ENCODE peak calls at places on chromosomes 16 and 17, in five cellular contexts. One of them, this sample, is unnamed.

GRCh38 chr17:43611230-43611969 is 50.3 kb downstream of the MEOX1 start:
- DNase-seq in breast epithelium: no peak
- DNase-seq in vagina: no peak
- DNase-seq in transverse colon: no peak
- DNase-seq in HepG2: no peak
- DNase-seq in this sample: no peak

GRCh38 chr17:43667506-43668438 is 6.0 kb upstream of the MEOX1 start:
- DNase-seq in breast epithelium: no peak
- DNase-seq in vagina: no peak
- DNase-seq in transverse colon: no peak
- DNase-seq in HepG2: peak
- DNase-seq in this sample: peak

GRCh38 chr17:45370949-45371413 is 54.2 kb upstream of the MAP3K14 start:
- DNase-seq in breast epithelium: peak
- DNase-seq in vagina: peak
- DNase-seq in transverse colon: no peak
- DNase-seq in HepG2: no peak
- DNase-seq in this sample: no peak

GRCh38 chr17:80101160-80101945 is at the start of gene GAA:
- DNase-seq in breast epithelium: peak
- DNase-seq in vagina: no peak
- DNase-seq in transverse colon: peak
- DNase-seq in HepG2: peak
- DNase-seq in this sample: peak

GRCh38 chr16:51326131-51326856 is 175.2 kb upstream of the SALL1 start:
- DNase-seq in breast epithelium: no peak
- DNase-seq in vagina: no peak
- DNase-seq in transverse colon: no peak
- DNase-seq in HepG2: no peak
- DNase-seq in this sample: no peak

GRCh38 chr17:77709594-77709993 is 248.9 kb upstream of the TNRC6C start:
- DNase-seq in breast epithelium: no peak
- DNase-seq in vagina: peak
- DNase-seq in transverse colon: no peak
- DNase-seq in HepG2: no peak
- DNase-seq in this sample: no peak

GRCh38 chr17:47235923-47236322 is 17.7 kb upstream of the ITGB3 start:
- DNase-seq in breast epithelium: no peak
- DNase-seq in vagina: no peak
- DNase-seq in transverse colon: no peak
- DNase-seq in HepG2: no peak
- DNase-seq in this sample: no peak

GRCh38 chr16:54000361-54000760 is 286.2 kb downstream of the IRX3 start:
- DNase-seq in breast epithelium: no peak
- DNase-seq in vagina: no peak
- DNase-seq in transverse colon: no peak
- DNase-seq in HepG2: no peak
- DNase-seq in this sample: no peak

GRCh38 chr17:28718317-28718672 is 627 bp upstream of the RAB34 start:
- DNase-seq in breast epithelium: no peak
- DNase-seq in vagina: no peak
- DNase-seq in transverse colon: no peak
- DNase-seq in HepG2: no peak
- DNase-seq in this sample: no peak

GRCh38 chr16:11389083-11389482 is 43.8 kb downstream of the RMI2 start:
- DNase-seq in breast epithelium: no peak
- DNase-seq in vagina: no peak
- DNase-seq in transverse colon: no peak
- DNase-seq in HepG2: no peak
- DNase-seq in this sample: no peak

GRCh38 chr16:23962001-23962400 is 126.2 kb downstream of the PRKCB start:
- DNase-seq in breast epithelium: no peak
- DNase-seq in vagina: peak
- DNase-seq in transverse colon: no peak
- DNase-seq in HepG2: no peak
- DNase-seq in this sample: no peak

GRCh38 chr17:40297511-40297910 is 9.8 kb downstream of the CDC6 start:
- DNase-seq in breast epithelium: no peak
- DNase-seq in vagina: no peak
- DNase-seq in transverse colon: no peak
- DNase-seq in HepG2: no peak
- DNase-seq in this sample: no peak

GRCh38 chr16:77585379-77585778 is 136.9 kb upstream of the NUDT7 start:
- DNase-seq in breast epithelium: no peak
- DNase-seq in vagina: no peak
- DNase-seq in transverse colon: no peak
- DNase-seq in HepG2: no peak
- DNase-seq in this sample: peak

GRCh38 chr16:8848939-8849391 is 19.8 kb downstream of the CARHSP1 start:
- DNase-seq in breast epithelium: no peak
- DNase-seq in vagina: no peak
- DNase-seq in transverse colon: no peak
- DNase-seq in HepG2: no peak
- DNase-seq in this sample: no peak

GRCh38 chr16:8849411-8850011 is 19.3 kb downstream of the CARHSP1 start:
- DNase-seq in breast epithelium: no peak
- DNase-seq in vagina: no peak
- DNase-seq in transverse colon: no peak
- DNase-seq in HepG2: no peak
- DNase-seq in this sample: no peak

GRCh38 chr16:8851761-8852403 is 16.9 kb downstream of the CARHSP1 start:
- DNase-seq in breast epithelium: no peak
- DNase-seq in vagina: no peak
- DNase-seq in transverse colon: no peak
- DNase-seq in HepG2: no peak
- DNase-seq in this sample: no peak

GRCh38 chr16:8848231-8848938 is 20.4 kb downstream of the CARHSP1 start:
- DNase-seq in breast epithelium: no peak
- DNase-seq in vagina: no peak
- DNase-seq in transverse colon: no peak
- DNase-seq in HepG2: no peak
- DNase-seq in this sample: no peak

GRCh38 chr16:8850279-8850885 is 18.4 kb downstream of the CARHSP1 start:
- DNase-seq in breast epithelium: no peak
- DNase-seq in vagina: no peak
- DNase-seq in transverse colon: no peak
- DNase-seq in HepG2: peak
- DNase-seq in this sample: peak
- TF ChIP-seq POLR2AphosphoS5 in breast epithelium: no peak
- TF ChIP-seq POLR2AphosphoS5 in vagina: peak
- TF ChIP-seq POLR2AphosphoS5 in transverse colon: peak
- TF ChIP-seq POLR2AphosphoS5 in HepG2: no peak
- TF ChIP-seq POLR2AphosphoS5 in this sample: peak

DNA sequence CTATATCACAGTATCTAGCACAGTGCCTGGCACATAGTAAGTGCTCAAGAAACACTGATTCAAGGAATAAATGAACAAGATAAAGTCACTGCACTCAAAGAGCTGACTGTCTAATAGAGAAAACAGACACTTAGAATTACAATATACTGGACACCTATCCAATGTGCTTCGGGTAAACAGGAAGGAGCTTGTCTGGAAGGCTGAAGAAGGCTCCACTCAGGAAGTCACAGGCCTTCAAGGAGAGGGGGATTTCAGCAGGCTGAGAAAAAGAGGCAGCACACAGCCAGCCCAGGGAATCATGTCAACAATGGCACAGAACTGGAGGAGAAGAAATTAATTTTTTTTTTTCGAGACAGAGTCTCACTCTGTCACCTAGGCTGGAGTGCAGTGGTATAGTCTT is 9.7 kb upstream of the IL4R start:
- DNase-seq in breast epithelium: no peak
- DNase-seq in vagina: no peak
- DNase-seq in transverse colon: no peak
- DNase-seq in HepG2: no peak
- DNase-seq in this sample: peak
- TF ChIP-seq POLR2A in breast epithelium: no peak
- TF ChIP-seq POLR2A in vagina: no peak
- TF ChIP-seq POLR2A in transverse colon: no peak
- TF ChIP-seq POLR2A in HepG2: no peak
- TF ChIP-seq POLR2A in this sample: no peak

GRCh38 chr16:22300427-22301071 is 3.3 kb downstream of the POLR3E start:
- DNase-seq in breast epithelium: no peak
- DNase-seq in vagina: no peak
- DNase-seq in transverse colon: peak
- DNase-seq in HepG2: peak
- DNase-seq in this sample: peak

GRCh38 chr16:22296225-22297113 is 740 bp upstream of the POLR3E start:
- DNase-seq in breast epithelium: no peak
- DNase-seq in vagina: no peak
- DNase-seq in transverse colon: no peak
- DNase-seq in HepG2: peak
- DNase-seq in this sample: peak

GRCh38 chr16:22297114-22297870 is at the start of gene POLR3E:
- DNase-seq in breast epithelium: peak
- DNase-seq in vagina: peak
- DNase-seq in transverse colon: peak
- DNase-seq in HepG2: peak
- DNase-seq in this sample: peak

GRCh38 chr16:22299036-22299435 is 1.8 kb downstream of the POLR3E start:
- DNase-seq in breast epithelium: no peak
- DNase-seq in vagina: no peak
- DNase-seq in transverse colon: no peak
- DNase-seq in HepG2: no peak
- DNase-seq in this sample: no peak

GRCh38 chr16:22297871-22298733 is 893 bp downstream of the POLR3E start:
- DNase-seq in breast epithelium: no peak
- DNase-seq in vagina: no peak
- DNase-seq in transverse colon: peak
- DNase-seq in HepG2: peak
- DNase-seq in this sample: peak
- TF ChIP-seq POLR2AphosphoS5 in breast epithelium: peak
- TF ChIP-seq POLR2AphosphoS5 in vagina: peak
- TF ChIP-seq POLR2AphosphoS5 in transverse colon: no peak
- TF ChIP-seq POLR2AphosphoS5 in HepG2: peak
- TF ChIP-seq POLR2AphosphoS5 in this sample: peak

GRCh38 chr16:85680352-85680944 is 8.3 kb downstream of the GINS2 start:
- DNase-seq in breast epithelium: no peak
- DNase-seq in vagina: no peak
- DNase-seq in transverse colon: no peak
- DNase-seq in HepG2: no peak
- DNase-seq in this sample: no peak

GRCh38 chr16:85682516-85682915 is 6.2 kb downstream of the GINS2 start:
- DNase-seq in breast epithelium: no peak
- DNase-seq in vagina: no peak
- DNase-seq in transverse colon: no peak
- DNase-seq in HepG2: no peak
- DNase-seq in this sample: no peak

GRCh38 chr16:85681255-85681654 is 7.5 kb downstream of the GINS2 start:
- DNase-seq in breast epithelium: no peak
- DNase-seq in vagina: no peak
- DNase-seq in transverse colon: peak
- DNase-seq in HepG2: no peak
- DNase-seq in this sample: no peak

GRCh38 chr16:85685251-85685650 is 3.5 kb downstream of the GINS2 start:
- DNase-seq in breast epithelium: no peak
- DNase-seq in vagina: no peak
- DNase-seq in transverse colon: no peak
- DNase-seq in HepG2: no peak
- DNase-seq in this sample: no peak

DNA sequence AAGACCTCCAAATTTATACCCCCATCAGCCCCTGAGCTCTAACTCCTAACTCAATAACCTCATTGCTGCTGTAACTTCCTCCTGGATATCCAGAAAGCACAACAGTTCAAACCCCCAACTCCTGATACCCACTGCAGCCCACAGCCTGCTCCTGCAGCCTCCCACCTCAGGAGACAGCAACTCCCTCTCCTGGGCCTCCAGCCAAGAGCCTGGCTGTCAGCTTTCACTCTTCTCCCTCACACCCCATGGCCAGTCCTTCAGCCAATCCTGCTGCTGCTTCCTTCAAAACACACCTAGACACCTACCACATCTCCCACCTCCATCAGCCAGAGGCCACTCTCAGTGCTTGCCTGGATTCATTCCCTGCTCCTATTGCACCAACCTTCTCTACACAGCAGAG is 5.4 kb downstream of the GINS2 start:
- DNase-seq in breast epithelium: no peak
- DNase-seq in vagina: no peak
- DNase-seq in transverse colon: no peak
- DNase-seq in HepG2: no peak
- DNase-seq in this sample: no peak
- TF ChIP-seq POLR2A in breast epithelium: no peak
- TF ChIP-seq POLR2A in vagina: no peak
- TF ChIP-seq POLR2A in transverse colon: no peak
- TF ChIP-seq POLR2A in HepG2: no peak
- TF ChIP-seq POLR2A in this sample: no peak

GRCh38 chr16:3013998-3014690 is 1.4 kb downstream of the CLDN9 start:
- DNase-seq in breast epithelium: no peak
- DNase-seq in vagina: no peak
- DNase-seq in transverse colon: no peak
- DNase-seq in HepG2: no peak
- DNase-seq in this sample: no peak

GRCh38 chr16:3012246-3012645 is 477 bp upstream of the CLDN9 start:
- DNase-seq in breast epithelium: no peak
- DNase-seq in vagina: no peak
- DNase-seq in transverse colon: no peak
- DNase-seq in HepG2: no peak
- DNase-seq in this sample: no peak

GRCh38 chr16:3013491-3013951 is 798 bp downstream of the CLDN9 start:
- DNase-seq in breast epithelium: no peak
- DNase-seq in vagina: no peak
- DNase-seq in transverse colon: no peak
- DNase-seq in HepG2: no peak
- DNase-seq in this sample: no peak

GRCh38 chr16:3014971-3015370 is 2.2 kb downstream of the CLDN9 start:
- DNase-seq in breast epithelium: no peak
- DNase-seq in vagina: no peak
- DNase-seq in transverse colon: no peak
- DNase-seq in HepG2: no peak
- DNase-seq in this sample: no peak

GRCh38 chr16:3012828-3013420 is at the start of gene CLDN9:
- DNase-seq in breast epithelium: peak
- DNase-seq in vagina: no peak
- DNase-seq in transverse colon: peak
- DNase-seq in HepG2: no peak
- DNase-seq in this sample: no peak
- TF ChIP-seq POLR2AphosphoS5 in breast epithelium: no peak
- TF ChIP-seq POLR2AphosphoS5 in vagina: no peak
- TF ChIP-seq POLR2AphosphoS5 in transverse colon: no peak
- TF ChIP-seq POLR2AphosphoS5 in HepG2: no peak
- TF ChIP-seq POLR2AphosphoS5 in this sample: no peak

This sample was measured in endothelial cell of umbilical vein.